ENCODE peak calls at places on chromosomes 7 and 10, in five cellular contexts. H, S, N, K and P are unnamed samples.
A peak's percentile ranks its signal among the peaks of the same experiment; 100 is the strongest.

GRCh38 chr10:688287-688620 is 1.2 kb downstream of the DIP2C start:
- DNase-seq in N (no peak), K (no peak), S (peak; percentile 44), H (no peak), P (no peak)

GRCh38 chr10:77391605-77392235 is 245.9 kb downstream of the KCNMA1 start:
- DNase-seq in K (peak; percentile 65), N (peak; percentile 80), S (peak; percentile 88), H (peak; percentile 78), P (peak; percentile 42)

GRCh38 chr10:11300563-11300962 is 282.9 kb downstream of the CELF2 start:
- DNase-seq in H (no peak), K (no peak), N (no peak), S (no peak), P (no peak)

GRCh38 chr7:138864667-138865066 is 66.7 kb upstream of the ATP6V0A4 start:
- DNase-seq in K (no peak), H (no peak), S (peak; percentile 86), N (no peak), P (no peak)

GRCh38 chr7:157299613-157300405 is 37.0 kb upstream of the DNAJB6 start:
- DNase-seq in H (no peak), K (no peak), N (no peak), S (peak; percentile 35), P (peak; percentile 9)

GRCh38 chr10:104344219-104344618 is 6.0 kb upstream of the ITPRIP start:
- DNase-seq in N (no peak), S (no peak), H (no peak), K (no peak), P (no peak)

GRCh38 chr7:8389898-8390642 is 43.3 kb upstream of the NXPH1 start:
- DNase-seq in K (peak; percentile 23), H (no peak), N (peak; percentile 26), S (no peak), P (no peak)

GRCh38 chr10:66931340-66931948 is 5.6 kb downstream of the LRRTM3 start:
- DNase-seq in H (no peak), N (no peak), S (peak; percentile 81), K (peak; percentile 64), P (peak; percentile 23)

GRCh38 chr7:98051118-98051744 is 55.4 kb upstream of the LMTK2 start:
- DNase-seq in S (no peak), H (peak; percentile 27), K (peak; percentile 43), N (no peak), P (no peak)

DNA sequence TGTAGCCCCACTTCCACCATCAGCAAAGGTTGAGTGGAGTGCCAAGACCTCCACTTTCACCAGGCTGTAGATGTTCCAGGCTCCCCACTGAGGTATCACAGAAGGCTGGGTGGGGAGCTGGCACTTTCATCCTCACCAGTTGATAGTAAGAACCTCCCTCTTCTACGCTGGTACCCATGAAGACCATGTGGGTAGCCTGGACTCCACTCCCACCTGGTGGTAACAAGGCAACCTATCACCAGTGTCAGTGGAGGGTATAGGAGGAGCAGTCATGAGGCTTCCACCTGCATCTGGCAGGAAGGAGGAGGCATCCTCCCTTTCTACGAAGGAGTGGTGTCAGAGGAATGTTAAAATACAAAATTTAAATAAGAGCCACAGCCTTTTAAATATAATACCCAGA is 4.4 kb downstream of the SMIM30 start:
- DNase-seq in N (no peak), K (peak; percentile 38), H (no peak), S (peak; percentile 6), P (no peak)
- TF ChIP-seq CTCF in N (no peak), K (no peak), H (no peak), S (no peak), P (peak; percentile 53)

DNA sequence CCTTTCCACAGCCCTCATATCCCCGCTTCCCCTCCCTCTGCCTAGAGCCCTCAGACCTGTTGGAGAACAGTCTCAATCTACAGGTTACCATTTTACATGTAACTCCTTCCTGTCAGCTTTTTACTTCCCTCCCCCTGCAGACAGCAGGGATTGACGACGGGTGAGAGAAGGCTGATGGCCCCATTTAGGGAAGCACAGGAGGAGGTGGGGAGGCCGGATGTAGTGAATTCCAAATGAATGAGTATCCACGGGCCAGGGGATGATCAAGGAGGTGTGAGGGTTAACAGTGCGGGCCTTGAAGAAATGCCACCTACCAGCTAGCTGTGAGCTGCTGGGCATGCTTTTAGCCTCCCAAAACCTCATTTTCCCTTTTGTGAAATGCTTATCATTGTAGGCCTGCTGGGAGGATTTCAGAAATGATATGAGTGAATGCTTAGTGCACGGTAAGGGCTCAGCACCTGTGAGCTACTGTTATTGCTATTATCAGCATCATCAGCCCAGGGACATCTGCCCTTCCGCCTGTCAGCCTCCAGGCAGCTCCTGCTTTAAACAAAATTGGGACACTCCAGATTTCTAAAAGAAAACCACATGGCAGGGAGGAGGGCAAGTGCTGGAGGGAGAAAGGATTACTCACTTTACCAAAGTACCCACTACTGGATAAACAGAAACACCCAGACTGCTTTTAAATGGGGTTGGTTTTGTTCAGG is 6.5 kb upstream of the NANOS1 start:
- DNase-seq in N (no peak), K (no peak), S (peak; percentile 46), H (no peak), P (no peak)
- H3K4me3 ChIP-seq in N (no peak overlapping the region), K (no peak overlapping the region), S (no peak overlapping the region), H (no peak overlapping the region), P (no peak overlapping the region)

GRCh38 chr10:21495002-21495685 is 30.3 kb downstream of the SKIDA1 start:
- DNase-seq in H (no peak), K (no peak), N (peak; percentile 29), S (no peak), P (no peak)

GRCh38 chr10:21493841-21494220 is 31.7 kb downstream of the SKIDA1 start:
- DNase-seq in S (no peak), N (no peak), K (no peak), H (no peak), P (no peak)

GRCh38 chr10:21496285-21497176 is 29.0 kb downstream of the SKIDA1 start:
- DNase-seq in S (peak; percentile 54), N (peak; percentile 65), H (peak; percentile 34), K (peak; percentile 69), P (no peak)

GRCh38 chr10:21495686-21496284 is 29.7 kb downstream of the SKIDA1 start:
- DNase-seq in H (peak; percentile 87), S (peak; percentile 95), N (peak; percentile 91), K (peak; percentile 92), P (no peak)

GRCh38 chr10:21494221-21495001 is 31.1 kb downstream of the SKIDA1 start:
- DNase-seq in S (peak; percentile 65), H (no peak), K (peak; percentile 38), N (peak; percentile 50), P (no peak)
- TF ChIP-seq CTCF in S (no peak), H (no peak), K (no peak), N (no peak), P (no peak)

DNA sequence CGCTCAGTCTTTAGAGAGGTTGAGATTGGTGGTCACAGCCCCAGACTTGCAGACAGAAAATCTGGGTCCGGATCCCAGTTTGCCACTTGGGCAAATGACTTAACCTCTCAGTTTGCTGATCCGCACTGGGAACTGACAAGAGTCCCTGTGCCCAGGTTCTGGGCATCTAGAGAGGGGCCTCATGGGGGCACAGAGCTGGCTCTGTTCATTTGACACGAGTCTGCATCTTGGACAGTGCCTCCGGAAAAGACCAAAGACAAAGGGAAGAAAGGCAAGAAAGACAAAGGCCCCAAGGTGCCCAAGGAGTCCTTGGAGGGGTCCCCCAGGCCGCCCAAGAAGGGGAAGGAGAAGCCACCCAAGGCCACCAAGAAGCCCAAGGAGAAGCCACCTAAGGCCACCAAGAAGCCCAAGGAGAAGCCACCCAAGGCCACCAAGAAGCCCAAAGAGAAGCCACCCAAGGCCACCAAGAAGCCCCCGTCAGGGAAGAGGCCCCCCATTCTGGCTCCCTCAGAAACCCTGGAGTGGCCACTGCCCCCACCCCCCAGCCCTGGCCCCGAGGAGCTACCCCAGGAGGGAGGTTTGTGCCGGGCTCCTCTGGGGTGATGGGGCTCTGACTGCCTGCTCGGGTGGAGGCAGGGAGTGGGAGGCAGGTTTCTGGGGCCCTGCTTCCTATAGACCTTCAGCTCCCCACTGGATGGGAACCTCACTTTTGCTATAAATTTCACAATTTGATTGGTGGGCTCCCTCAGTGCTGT is 2.3 kb downstream of the AEBP1 start:
- DNase-seq in N (no peak), S (no peak), H (no peak), K (no peak), P (no peak)
- H3K4me3 ChIP-seq in N (no peak overlapping the region), S (no peak overlapping the region), H (peak overlapping the region; percentile 46), K (no peak overlapping the region), P (no peak overlapping the region)

DNA sequence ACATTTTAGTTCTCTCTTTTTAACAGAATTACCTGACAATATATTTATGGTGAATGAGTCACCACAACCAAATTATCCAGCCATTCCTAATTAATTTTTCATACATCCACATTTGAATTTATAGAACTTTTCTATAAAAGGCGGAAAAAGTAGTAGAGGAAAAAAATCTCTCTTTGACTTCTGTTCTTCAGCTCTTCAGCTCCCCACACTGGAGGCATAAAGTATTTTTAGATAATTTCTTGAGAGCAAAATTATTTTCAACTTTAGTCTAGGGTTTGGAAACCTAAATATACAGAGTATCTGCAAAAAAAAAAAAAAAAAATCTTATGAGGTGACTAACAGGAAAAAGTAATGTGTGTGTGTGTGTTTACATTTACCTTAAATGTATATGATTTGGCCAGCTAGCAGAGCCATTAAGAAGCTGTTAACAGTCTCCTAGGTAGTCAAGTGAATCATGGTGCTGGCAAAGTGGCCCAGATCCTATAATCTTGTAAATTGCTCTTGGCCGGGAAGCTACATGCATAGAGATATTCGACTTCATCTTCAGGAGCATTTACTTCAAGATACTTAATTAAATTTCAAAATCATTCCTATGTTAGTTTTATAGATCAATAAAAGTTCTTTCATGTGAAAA is 383.1 kb upstream of the STEAP1 start:
- DNase-seq in H (no peak), K (no peak), S (no peak), N (no peak), P (no peak)
- TF ChIP-seq CTCF in H (no peak), K (no peak), S (no peak), N (no peak), P (peak; percentile 50)